ENCODE peak calls at places on chromosome 20, in seven cellular contexts. P is endothelial cell of umbilical vein, K is tibial nerve, N is IMR-90, W is Peyer's patch, A is GM12878, M is spleen. B is an unnamed sample.

GRCh38 chr20:43991264-43991663 is 76.6 kb downstream of the TOX2 start:
- DNase-seq in A (no peak), N (no peak), P (no peak), K (no peak), W (no peak), M (no peak), B (no peak)

GRCh38 chr20:62066339-62066982 is 780 bp upstream of the TAF4 start:
- DNase-seq in A (no peak), P (peak; percentile 59), N (no peak), W (peak; percentile 38), K (no peak), M (peak; percentile 91), B (peak; percentile 62)

GRCh38 chr20:41981746-41982145 is 363.6 kb upstream of the CHD6 start:
- DNase-seq in N (no peak), A (no peak), M (no peak), P (no peak), K (no peak), W (no peak), B (no peak)

GRCh38 chr20:62367136-62367482 is at the start of gene LAMA5:
- DNase-seq in P (no peak), A (no peak), K (no peak), W (no peak), N (no peak), M (no peak), B (no peak)

GRCh38 chr20:16609066-16609465 is 35.8 kb upstream of the KIF16B start:
- DNase-seq in W (no peak), K (no peak), N (no peak), P (no peak), M (no peak), A (no peak), B (no peak)

GRCh38 chr20:53847118-53847842 is 223.1 kb downstream of the BCAS1 start:
- DNase-seq in A (no peak), W (no peak), P (no peak), M (no peak), N (no peak), K (no peak), B (no peak)

GRCh38 chr20:57509665-57510237 is 15.2 kb downstream of the CTCFL start:
- DNase-seq in M (no peak), W (no peak), K (no peak), N (no peak), A (no peak), P (no peak), B (no peak)

GRCh38 chr20:35490736-35491181 is 35.4 kb downstream of the CEP250 start:
- DNase-seq in P (no peak), N (no peak), M (peak; percentile 88), K (no peak), A (peak; percentile 51), W (peak; percentile 81), B (no peak)

GRCh38 chr20:50283922-50284810 is 93.5 kb downstream of the CEBPB start:
- DNase-seq in M (peak; percentile 91), K (no peak), P (no peak), A (no peak), N (peak; percentile 66), W (no peak), B (no peak)

GRCh38 chr20:38073307-38074010 is 39.9 kb downstream of the RPRD1B start:
- DNase-seq in N (peak; percentile 98), P (peak; percentile 96), M (no peak), K (no peak), W (no peak), A (no peak), B (no peak)

GRCh38 chr20:63519765-63520593 is 586 bp upstream of the PPDPF start:
- DNase-seq in A (no peak), P (peak; percentile 64), N (peak; percentile 29), K (no peak), W (peak; percentile 67), M (peak; percentile 94), B (peak; percentile 50)

GRCh38 chr20:37397076-37397953 is 51.4 kb downstream of the SRC start:
- DNase-seq in K (no peak), W (no peak), A (no peak), P (no peak), M (no peak), N (no peak), B (no peak)

GRCh38 chr20:25083773-25084615 is 2.1 kb upstream of the VSX1 start:
- DNase-seq in A (no peak), M (peak; percentile 75), N (no peak), W (peak; percentile 8), P (no peak), K (no peak), B (no peak)

GRCh38 chr20:63151554-63152321 is 64.2 kb downstream of the YTHDF1 start:
- DNase-seq in A (no peak), K (no peak), W (no peak), M (peak; percentile 51), N (peak; percentile 32), P (no peak), B (no peak)

GRCh38 chr20:55977723-55978481 is 27.4 kb downstream of the CBLN4 start:
- DNase-seq in M (no peak), K (peak; percentile 14), A (no peak), P (no peak), W (no peak), N (no peak), B (peak; percentile 32)
- H3K9me3 ChIP-seq in M (no peaks in the 10 kb centered on the region), K (no peaks in the 10 kb centered on the region), A (no peaks in the 10 kb centered on the region), P (peaks cover 12% of the 10 kb centered on the region), W (no peaks in the 10 kb centered on the region), N (peaks cover 24% of the 10 kb centered on the region), B (no peaks in the 10 kb centered on the region)

GRCh38 chr20:11053310-11053709 is 379.5 kb upstream of the JAG1 start:
- DNase-seq in K (no peak), A (no peak), W (no peak), P (no peak), N (no peak), M (no peak), B (no peak)

GRCh38 chr20:11056414-11056813 is 382.6 kb upstream of the JAG1 start:
- DNase-seq in K (no peak), A (peak; percentile 57), N (no peak), P (no peak), W (no peak), M (no peak), B (no peak)

GRCh38 chr20:11057624-11058023 is 383.8 kb upstream of the JAG1 start:
- DNase-seq in P (peak; percentile 35), K (no peak), N (peak; percentile 55), W (no peak), M (no peak), A (no peak), B (no peak)

GRCh38 chr20:11051146-11051545 is 377.3 kb upstream of the JAG1 start:
- DNase-seq in K (no peak), A (no peak), P (no peak), M (no peak), W (no peak), N (no peak), B (no peak)

GRCh38 chr20:11054266-11055025 is 380.6 kb upstream of the JAG1 start:
- DNase-seq in W (no peak), A (no peak), P (no peak), M (no peak), N (no peak), K (no peak), B (no peak)
- H3K4me1 ChIP-seq in W (no peaks in the 10 kb centered on the region), A (no peaks in the 10 kb centered on the region), P (no peaks in the 10 kb centered on the region), M (no peaks in the 10 kb centered on the region), N (no peaks in the 10 kb centered on the region), K (peaks cover 16% of the 10 kb centered on the region), B (no peaks in the 10 kb centered on the region)

GRCh38 chr20:23636908-23637281 is 860 bp downstream of the CST3 start:
- DNase-seq in P (no peak), K (no peak), W (no peak), N (no peak), M (no peak), A (no peak), B (no peak)

GRCh38 chr20:23636182-23636907 is 1.4 kb downstream of the CST3 start:
- DNase-seq in M (no peak), K (no peak), N (no peak), P (no peak), W (no peak), A (no peak), B (no peak)

GRCh38 chr20:23638309-23638708 is 554 bp upstream of the CST3 start:
- DNase-seq in W (no peak), N (no peak), K (no peak), M (no peak), P (no peak), A (no peak), B (no peak)

GRCh38 chr20:23639490-23639958 is 1.8 kb upstream of the CST3 start:
- DNase-seq in M (no peak), P (no peak), K (no peak), W (no peak), N (no peak), A (no peak), B (no peak)

DNA sequence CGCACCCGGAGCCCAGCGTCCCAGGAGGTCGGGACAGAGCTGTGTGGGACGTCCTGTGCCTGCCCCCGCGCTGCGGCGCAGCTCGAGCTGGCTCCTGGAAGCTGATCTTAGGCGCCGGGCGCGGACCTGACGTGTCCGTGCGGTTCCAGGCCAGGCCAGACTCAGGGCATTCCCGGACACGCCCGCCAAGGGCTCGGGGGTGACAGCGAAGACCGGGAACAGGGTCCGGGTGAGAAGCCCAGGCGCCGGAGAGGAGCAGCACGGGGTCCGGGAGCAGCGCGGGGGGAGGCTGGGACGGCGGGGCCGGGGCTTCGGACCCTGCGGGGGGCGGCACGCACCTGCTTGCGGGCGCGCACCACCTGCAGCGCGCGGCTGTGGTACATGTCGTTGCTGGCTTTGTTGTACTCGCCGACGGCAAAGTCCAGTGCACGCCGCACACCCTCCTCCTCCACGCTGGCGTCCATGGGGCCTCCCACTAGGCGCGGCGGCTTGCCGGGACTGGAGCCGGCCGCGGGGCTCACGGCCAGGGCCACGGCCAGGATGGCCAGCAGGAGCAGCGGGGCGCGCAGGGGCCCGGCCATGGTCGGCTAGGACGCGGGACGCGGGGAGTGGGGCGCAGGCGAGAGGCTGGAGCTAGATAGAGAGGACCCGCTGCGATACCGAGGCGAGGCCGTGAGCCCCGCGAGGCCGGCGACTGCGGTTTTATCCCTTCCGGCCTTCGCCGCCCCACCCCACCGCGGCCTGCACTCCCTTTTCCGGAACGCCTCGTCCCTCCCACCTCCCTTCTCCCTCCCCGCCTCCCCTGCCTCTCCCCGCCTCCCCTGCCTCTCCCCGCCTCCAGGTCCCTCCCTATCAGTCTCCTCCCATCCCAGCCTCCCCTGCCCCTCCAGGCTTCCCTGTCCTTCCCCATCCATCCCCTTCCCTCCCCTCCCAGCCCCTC is at the start of gene CST3:
- DNase-seq in A (no peak), W (peak; percentile 41), M (peak; percentile 90), P (peak; percentile 76), K (peak; percentile 89), N (peak; percentile 81), B (peak; percentile 77)
- TF ChIP-seq POLR2A in A (peak; percentile 69), W (peak; percentile 91), M (no peak), P (peak; percentile 98), K (peak; percentile 70), N (peak; percentile 92), B (peak; percentile 58)

GRCh38 chr20:29297411-29298270 is 1959.8 kb upstream of the DEFB115 start:
- DNase-seq in P (no peak), W (no peak), A (no peak), M (no peak), K (no peak), N (no peak), B (no peak)

GRCh38 chr20:29300579-29301551 is 1956.6 kb upstream of the DEFB115 start:
- DNase-seq in K (no peak), W (no peak), P (no peak), M (no peak), N (no peak), A (no peak), B (no peak)

GRCh38 chr20:29298271-29298590 is 1959.2 kb upstream of the DEFB115 start:
- DNase-seq in A (no peak), P (no peak), W (no peak), M (no peak), N (no peak), K (no peak), B (no peak)

GRCh38 chr20:29299811-29300578 is 1957.5 kb upstream of the DEFB115 start:
- DNase-seq in P (no peak), A (no peak), N (no peak), M (no peak), K (no peak), W (no peak), B (no peak)

GRCh38 chr20:29298759-29299613 is 1958.5 kb upstream of the DEFB115 start:
- DNase-seq in M (no peak), A (no peak), P (no peak), N (no peak), W (no peak), K (no peak), B (no peak)
- H3K9me3 ChIP-seq in M (peaks cover 47% of the 10 kb centered on the region), A (no peaks in the 10 kb centered on the region), P (peaks cover 7% of the 10 kb centered on the region), N (peaks cover 49% of the 10 kb centered on the region), W (no peaks in the 10 kb centered on the region), K (no peaks in the 10 kb centered on the region), B (peaks cover 76% of the 10 kb centered on the region)

B was measured in breast epithelium.